ENCODE peak calls at places on chromosomes 12 and 14, in six cellular contexts. W is choroid plexus epithelial cell, B is omental fat pad, O is psoas muscle, I is neural progenitor cell, J is A549. S is an unnamed sample.

GRCh38 chr12:109637996-109638395 is 64.4 kb downstream of the MVK start:
- DNase-seq in O (no peak), W (no peak), I (no peak), J (no peak), B (no peak), S (no peak)

GRCh38 chr14:89425931-89426330 is 8.9 kb upstream of the FOXN3 start:
- DNase-seq in O (no peak), W (peak; percentile 95), I (no peak), J (no peak), B (no peak), S (no peak)

GRCh38 chr12:105083551-105084105 is 630 bp downstream of the ALDH1L2 start:
- DNase-seq in O (peak; percentile 67), B (no peak), J (peak; percentile 58), W (peak; percentile 84), I (peak; percentile 34), S (peak; percentile 37)

GRCh38 chr12:32273712-32274111 is 125.6 kb upstream of the FGD4 start:
- DNase-seq in W (no peak), I (peak; percentile 78), O (no peak), B (no peak), J (no peak), S (peak; percentile 66)

GRCh38 chr12:116397148-116397547 is 119.7 kb upstream of the MED13L start:
- DNase-seq in W (peak; percentile 75), O (no peak), B (no peak), I (no peak), J (no peak), S (no peak)

GRCh38 chr12:65528127-65528526 is 249.6 kb downstream of the MSRB3 start:
- DNase-seq in I (no peak), O (no peak), W (no peak), B (no peak), J (no peak), S (no peak)

GRCh38 chr12:127629066-127629820 is 637.7 kb upstream of the TMEM132C start:
- DNase-seq in O (no peak), B (no peak), I (no peak), J (no peak), W (no peak), S (no peak)

GRCh38 chr12:128381537-128381936 is 114.6 kb downstream of the TMEM132C start:
- DNase-seq in O (no peak), I (peak; percentile 81), J (no peak), B (no peak), W (no peak), S (no peak)

GRCh38 chr12:55736780-55737580 is 5.9 kb upstream of the GDF11 start:
- DNase-seq in J (peak; percentile 86), I (peak; percentile 81), W (peak; percentile 84), B (peak; percentile 54), O (peak; percentile 60), S (peak; percentile 98)

DNA sequence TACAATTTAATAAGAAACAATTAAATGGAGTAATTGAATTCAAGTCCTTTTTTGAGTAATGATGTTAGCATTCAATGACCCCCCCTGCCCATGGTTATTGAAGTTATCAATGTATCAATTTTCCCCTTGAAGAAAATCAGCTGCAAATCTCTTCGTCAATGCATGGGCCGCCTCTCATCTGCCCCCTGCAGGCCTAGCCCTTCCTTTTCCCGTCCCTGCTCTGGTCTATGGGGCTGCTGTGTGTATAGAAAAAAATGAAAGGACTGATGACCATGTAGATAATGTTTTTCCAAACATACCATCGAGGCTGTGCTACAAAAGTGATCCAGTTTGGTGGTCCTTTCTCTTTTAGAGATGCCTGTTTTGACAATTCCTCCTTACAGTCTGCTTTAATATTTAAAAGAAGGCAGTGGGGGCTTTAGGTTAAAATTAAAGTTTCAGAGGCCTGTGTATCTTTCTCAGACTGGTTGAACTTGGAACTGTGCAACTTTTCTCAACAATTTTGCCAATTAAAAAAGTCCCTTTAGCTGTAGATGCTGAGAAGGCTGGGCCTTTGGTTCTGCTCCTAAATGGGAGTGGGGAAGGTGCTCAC is 98.4 kb downstream of the APAF1 start:
- DNase-seq in B (no peak), O (no peak), W (peak; percentile 63), I (peak; percentile 60), J (peak; percentile 33), S (peak; percentile 73)
- TF ChIP-seq CTCF in B (no peak), O (no peak), W (peak; percentile 90), I (peak; percentile 86), J (peak; percentile 40), S (peak; percentile 77)

DNA sequence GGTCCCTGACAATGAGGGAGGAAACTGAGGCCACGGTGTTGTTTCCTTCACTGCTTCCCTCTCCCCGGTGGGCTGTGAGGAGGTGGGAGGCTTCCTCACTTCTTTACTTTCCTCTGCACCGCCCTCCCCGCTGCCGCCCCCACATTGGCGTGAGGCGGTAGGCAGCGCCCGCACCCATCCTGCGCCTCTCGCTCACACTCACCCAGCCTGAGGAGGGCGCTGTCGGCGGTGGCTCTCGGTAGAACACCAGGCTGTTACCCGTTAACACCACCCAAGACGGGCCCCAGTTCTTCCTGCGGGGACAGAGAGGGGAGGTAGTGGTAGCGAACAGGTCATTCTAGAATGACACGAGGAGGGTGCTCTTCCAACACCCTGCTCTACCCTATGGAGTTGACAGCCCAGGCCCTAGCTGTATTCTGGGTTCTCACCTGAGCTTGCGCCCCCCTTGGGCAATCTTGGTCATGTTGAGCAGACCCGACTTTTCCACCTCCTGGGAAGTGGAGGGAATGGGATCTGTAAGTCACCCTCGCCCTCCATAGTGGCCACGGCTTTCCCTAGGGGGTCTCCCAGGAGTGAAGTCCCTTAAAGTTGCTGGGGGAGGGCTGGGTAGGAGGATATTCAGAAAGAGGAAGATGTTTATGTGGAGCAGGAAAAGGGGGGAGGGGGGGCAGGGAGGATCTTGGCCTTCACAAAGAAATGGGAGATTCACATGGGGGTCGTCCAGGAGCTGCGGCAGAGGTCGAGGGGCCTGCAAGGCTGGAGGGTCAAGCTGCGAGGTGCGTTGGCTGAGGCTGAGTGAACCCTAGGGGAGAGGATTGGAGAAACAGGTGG is 3.3 kb downstream of the ARHGAP9 start:
- DNase-seq in J (no peak), O (no peak), B (no peak), W (no peak), I (no peak), S (peak; percentile 79)
- TF ChIP-seq CTCF in J (no peak), O (no peak), B (no peak), W (peak; percentile 30), I (peak; percentile 44), S (peak; percentile 81)

GRCh38 chr12:84912191-84913142 is at the start of gene SLC6A15:
- DNase-seq in I (peak; percentile 90), W (peak; percentile 96), J (peak; percentile 85), O (peak; percentile 24), B (no peak), S (peak; percentile 87)
- TF ChIP-seq CTCF in I (peak; percentile 57), W (peak; percentile 67), J (no peak), O (no peak), B (no peak), S (peak; percentile 38)

GRCh38 chr14:43005807-43006206 is 1399.1 kb downstream of the LRFN5 start:
- DNase-seq in W (peak; percentile 14), B (no peak), I (no peak), O (no peak), J (no peak), S (peak; percentile 2)
- TF ChIP-seq CTCF in W (peak; percentile 37), B (no peak), I (no peak), O (no peak), J (no peak), S (peak; percentile 35)

GRCh38 chr14:77616454-77617229 is at the start of gene SPTLC2:
- DNase-seq in J (peak; percentile 99), I (peak; percentile 99), W (peak; percentile 100), B (peak; percentile 90), O (peak; percentile 97), S (peak; percentile 100)
- TF ChIP-seq CTCF in J (peak; percentile 10), I (peak; percentile 39), W (peak; percentile 7), B (no peak), O (no peak), S (no peak)

S was measured in GM23338.